ENCODE peak calls at places on chromosomes 7 and 10, in seven cellular contexts. L is germinal center; U is NCI-H345; A is ovary; Y is stimulated activated CD4-positive, alpha-beta T cell treated with anti-CD3 and anti-CD28 coated beads, Interleukin-1b, Interleukin-23, amount 100 ng/mL, for 4 hours; Z is dermis blood vessel endothelial cell; H is NCI-H524. N is an unnamed sample.

GRCh38 chr10:14653271-14654161 is 121.2 kb downstream of the FAM107B start:
- DNase-seq in Y (no peak), Z (peak), L (no peak), U (no peak), A (no peak), H (no peak), N (no peak)

GRCh38 chr7:1012004-1012348 is 29.0 kb downstream of the CYP2W1 start:
- DNase-seq in Z (no peak), L (no peak), A (no peak), H (no peak), U (no peak), Y (no peak), N (no peak)

GRCh38 chr10:49273082-49273465 is 25.9 kb upstream of the C10orf71 start:
- DNase-seq in H (no peak), Y (no peak), Z (no peak), L (no peak), A (no peak), U (no peak), N (no peak)

GRCh38 chr7:30842542-30843451 is 68.9 kb upstream of the AQP1 start:
- DNase-seq in U (peak), Y (no peak), A (no peak), Z (no peak), H (no peak), L (no peak), N (no peak)

GRCh38 chr10:21715531-21716195 is 181.6 kb downstream of the MLLT10 start:
- DNase-seq in Y (no peak), Z (no peak), A (no peak), L (no peak), H (no peak), U (no peak), N (no peak)

GRCh38 chr10:57955076-57955475 is 312.6 kb downstream of the IPMK start:
- DNase-seq in Z (no peak), L (no peak), Y (no peak), A (no peak), H (no peak), U (no peak), N (no peak)

GRCh38 chr7:116052006-116052405 is 21.4 kb upstream of the TFEC start:
- DNase-seq in L (no peak), Y (no peak), Z (no peak), H (no peak), A (no peak), U (no peak), N (no peak)

GRCh38 chr10:44024351-44025116 is 360.4 kb downstream of the CXCL12 start:
- DNase-seq in Z (no peak), L (no peak), U (no peak), Y (no peak), H (no peak), A (no peak), N (no peak)

GRCh38 chr7:7868245-7868899 is 100.2 kb upstream of the GLCCI1 start:
- DNase-seq in L (peak), Y (no peak), Z (no peak), H (no peak), A (no peak), U (no peak), N (no peak)

GRCh38 chr10:343231-344215 is 208.3 kb downstream of the ZMYND11 start:
- DNase-seq in Z (no peak), Y (no peak), H (no peak), A (no peak), U (no peak), L (no peak), N (no peak)

GRCh38 chr10:119090026-119090808 is 9.6 kb upstream of the EIF3A start:
- DNase-seq in L (no peak), U (no peak), Z (no peak), H (no peak), A (no peak), Y (no peak), N (peak)

GRCh38 chr10:60816624-60817023 is 38.3 kb downstream of the CDK1 start:
- DNase-seq in H (no peak), A (no peak), Y (no peak), Z (peak), U (peak), L (peak), N (peak)

GRCh38 chr7:116930156-116930913 is 23.0 kb upstream of the ST7 start:
- DNase-seq in H (peak), L (peak), U (peak), Y (peak), Z (peak), A (peak), N (peak)

GRCh38 chr7:107020400-107020799 is 24.1 kb upstream of the PRKAR2B start:
- DNase-seq in A (no peak), U (no peak), Y (no peak), L (no peak), H (no peak), Z (no peak), N (no peak)

N was measured in GM06990.